ENCODE peak calls at places on chromosomes 1 and 21, in nine cellular contexts. G, T, U, B, C, K, J, D and V are unnamed samples.

GRCh38 chr1:215140135-215140534 is 57.6 kb downstream of the KCNK2 start:
- DNase-seq in G (no peak), T (no peak), U (no peak), B (no peak), C (no peak), K (no peak), J (no peak), D (no peak), V (no peak)

GRCh38 chr1:246181244-246181643 is 325.8 kb downstream of the SMYD3 start:
- DNase-seq in G (no peak), T (no peak), U (no peak), B (no peak), C (no peak), K (no peak), J (peak; percentile 30), D (no peak), V (no peak)

GRCh38 chr1:69263982-69264381 is 303.7 kb upstream of the LRRC7 start:
- DNase-seq in G (no peak), T (peak; percentile 30), U (no peak), B (no peak), C (no peak), K (no peak), J (peak; percentile 1), D (peak; percentile 36), V (no peak)

GRCh38 chr1:228085287-228085926 is 2.9 kb downstream of the ARF1 start:
- DNase-seq in G (no peak), T (peak; percentile 51), U (no peak), B (no peak), C (no peak), K (peak; percentile 38), J (peak; percentile 43), D (no peak), V (peak; percentile 73)

GRCh38 chr1:66575739-66576138 is 41.8 kb downstream of the SGIP1 start:
- DNase-seq in G (no peak), T (peak; percentile 30), U (no peak), B (no peak), C (no peak), K (no peak), J (no peak), D (peak; percentile 58), V (no peak)

GRCh38 chr1:231424950-231425805 is 3.1 kb upstream of the EGLN1 start:
- DNase-seq in G (no peak), T (peak; percentile 76), U (no peak), B (no peak), C (no peak), K (no peak), J (no peak), D (no peak), V (no peak)

GRCh38 chr1:47755368-47755990 is 241.7 kb downstream of the TRABD2B start:
- DNase-seq in G (no peak), T (no peak), U (peak; percentile 43), B (peak; percentile 28), C (peak; percentile 15), K (no peak), J (peak; percentile 51), D (no peak), V (peak; percentile 68)

GRCh38 chr1:46595127-46595526 is 8.9 kb downstream of the MKNK1 start:
- DNase-seq in G (peak; percentile 78), T (peak; percentile 84), U (no peak), B (no peak), C (no peak), K (peak; percentile 85), J (peak; percentile 84), D (no peak), V (peak; percentile 62)

GRCh38 chr1:147892731-147893214 is 9.8 kb upstream of the GJA8 start:
- DNase-seq in G (no peak), T (peak; percentile 32), U (peak; percentile 57), B (peak; percentile 24), C (peak; percentile 33), K (peak; percentile 19), J (peak; percentile 47), D (no peak), V (peak; percentile 53)

GRCh38 chr1:92728687-92729086 is 56.2 kb downstream of the EVI5 start:
- DNase-seq in G (no peak), T (no peak), U (peak; percentile 7), B (no peak), C (no peak), K (no peak), J (peak; percentile 44), D (no peak), V (no peak)

GRCh38 chr1:119947468-119947867 is 51.2 kb upstream of the ADAM30 start:
- DNase-seq in G (no peak), T (no peak), U (no peak), B (no peak), C (no peak), K (no peak), J (no peak), D (no peak), V (no peak)

GRCh38 chr1:58233753-58234152 is 312.8 kb downstream of the OMA1 start:
- DNase-seq in G (no peak), T (no peak), U (no peak), B (no peak), C (no peak), K (no peak), J (no peak), D (no peak), V (no peak)

GRCh38 chr1:197774691-197775281 is 494 bp downstream of the DENND1B start:
- DNase-seq in G (no peak), T (peak; percentile 63), U (peak; percentile 40), B (no peak), C (peak; percentile 23), K (no peak), J (peak; percentile 78), D (peak; percentile 49), V (peak; percentile 80)

GRCh38 chr1:82090104-82090503 is 289.4 kb downstream of the ADGRL2 start:
- DNase-seq in G (no peak), T (no peak), U (no peak), B (no peak), C (no peak), K (no peak), J (no peak), D (no peak), V (no peak)

GRCh38 chr1:85078903-85079302 is 30.6 kb upstream of the MCOLN3 start:
- DNase-seq in G (no peak), T (no peak), U (peak; percentile 6), B (no peak), C (no peak), K (no peak), J (no peak), D (no peak), V (no peak)

GRCh38 chr1:178232108-178232507 is 138.2 kb downstream of the RASAL2 start:
- DNase-seq in G (no peak), T (no peak), U (no peak), B (no peak), C (no peak), K (no peak), J (no peak), D (no peak), V (no peak)

GRCh38 chr1:55423376-55423775 is 208.2 kb upstream of the USP24 start:
- DNase-seq in G (no peak), T (no peak), U (peak; percentile 19), B (no peak), C (no peak), K (no peak), J (no peak), D (no peak), V (no peak)

GRCh38 chr21:40143822-40144525 is 276.7 kb downstream of the PCP4 start:
- DNase-seq in G (no peak), T (peak; percentile 24), U (peak; percentile 33), B (peak; percentile 6), C (peak; percentile 24), K (peak; percentile 69), J (peak; percentile 51), D (peak; percentile 20), V (peak; percentile 35)

GRCh38 chr1:42466030-42466429 is 2.9 kb downstream of the CCDC30 start:
- DNase-seq in G (no peak), T (no peak), U (no peak), B (no peak), C (no peak), K (no peak), J (no peak), D (no peak), V (no peak)

GRCh38 chr1:42463906-42464305 is 820 bp downstream of the CCDC30 start:
- DNase-seq in G (no peak), T (no peak), U (no peak), B (no peak), C (no peak), K (no peak), J (no peak), D (no peak), V (no peak)

DNA sequence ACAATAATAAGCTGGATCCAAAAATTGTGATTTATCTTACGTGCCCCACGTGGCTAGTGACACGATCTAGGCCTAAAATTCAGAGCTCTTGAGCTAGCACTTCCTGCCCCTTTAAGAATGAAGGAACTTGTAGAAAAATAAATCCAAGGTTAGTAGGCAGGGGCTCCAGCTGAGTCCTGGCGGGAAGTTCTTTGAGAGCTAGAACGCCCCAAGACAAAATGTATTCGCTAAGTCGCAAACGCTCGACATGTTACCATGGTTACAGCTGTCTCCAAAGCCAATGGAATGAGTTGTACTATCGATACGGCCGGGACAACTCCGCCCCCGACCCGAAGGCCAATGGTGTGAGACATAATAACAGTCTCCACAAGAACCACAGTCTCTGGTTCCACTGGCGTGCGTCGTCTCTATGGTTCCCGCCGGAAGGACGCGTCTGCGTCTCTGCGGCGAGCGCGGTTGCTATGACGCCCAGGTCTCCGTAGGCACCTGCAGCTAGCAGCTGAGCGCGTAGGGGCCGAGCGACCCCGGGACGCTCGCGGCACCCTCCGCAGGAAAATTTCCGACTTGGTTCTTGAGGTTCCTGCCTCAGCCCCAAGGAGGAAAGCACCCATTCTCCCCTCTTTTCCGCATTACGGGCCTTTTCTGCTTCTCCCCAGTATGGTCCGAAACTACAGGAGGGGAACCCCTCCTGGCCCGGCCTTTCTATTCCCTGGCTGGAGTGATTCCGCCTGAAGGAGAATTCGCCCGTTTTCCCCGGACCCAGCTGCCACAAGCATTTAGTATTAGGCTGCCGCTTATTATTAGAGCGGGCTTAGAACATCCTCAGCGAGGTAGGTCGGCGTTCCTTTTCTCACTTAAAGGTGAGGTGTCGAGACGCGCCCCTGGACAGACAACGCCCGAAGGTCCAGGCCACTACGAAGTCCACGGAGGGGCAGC is at the start of gene CCDC30:
- DNase-seq in G (peak; percentile 98), T (peak; percentile 96), U (peak; percentile 97), B (peak; percentile 97), C (peak; percentile 96), K (peak; percentile 94), J (peak; percentile 94), D (peak; percentile 94), V (peak; percentile 95)
- TF ChIP-seq POLR2A in G (no peak), T (no peak), U (peak; percentile 21), B (no peak), C (peak; percentile 30), K (no peak), J (no peak), D (no peak), V (peak; percentile 54)

GRCh38 chr1:154182342-154183044 is 9.4 kb downstream of the TPM3 start:
- DNase-seq in G (peak; percentile 62), T (peak; percentile 81), U (peak; percentile 78), B (peak; percentile 22), C (peak; percentile 58), K (peak; percentile 45), J (peak; percentile 98), D (peak; percentile 55), V (peak; percentile 74)
- TF ChIP-seq POLR2A in G (no peak), T (no peak), U (no peak), B (no peak), C (peak; percentile 13), K (no peak), J (no peak), D (no peak), V (no peak)

GRCh38 chr1:150619576-150620509 is 9.6 kb downstream of the ENSA start:
- DNase-seq in G (no peak), T (peak; percentile 38), U (peak; percentile 79), B (no peak), C (peak; percentile 58), K (no peak), J (peak; percentile 25), D (no peak), V (peak; percentile 74)
- TF ChIP-seq POLR2A in G (no peak), T (no peak), U (no peak), B (no peak), C (no peak), K (no peak), J (no peak), D (no peak), V (peak; percentile 45)

GRCh38 chr1:156338180-156338973 is at the start of the genes CCT3 and TSACC:
- DNase-seq in G (peak; percentile 100), T (peak; percentile 99), U (peak; percentile 100), B (peak; percentile 100), C (peak; percentile 98), K (peak; percentile 100), J (peak; percentile 100), D (peak; percentile 100), V (peak; percentile 100)
- TF ChIP-seq POLR2A in G (no peak), T (no peak), U (peak; percentile 87), B (peak; percentile 93), C (peak; percentile 87), K (peak; percentile 44), J (peak; percentile 94), D (peak; percentile 56), V (peak; percentile 94)